ENCODE peak calls at places on chromosomes 1 and 21, in ten cellular contexts. C is brain microvascular endothelial cell, U is NCI-H526 treated with DMSO at 0.1 percent for 48 hours, K is lower leg skin, Z is H54, P is Calu3, F is neural crest cell, D is chondrocyte, W is left ventricle myocardium superior, I is epithelial cell of proximal tubule. T is an unnamed sample.

GRCh38 chr1:160837558-160838205 is 25.0 kb downstream of the CD244 start:
- DNase-seq in D (no peak), I (no peak), U (no peak), C (peak), P (peak), K (no peak), F (no peak), W (peak), Z (no peak), T (peak)

GRCh38 chr1:232570007-232570406 is 59.9 kb downstream of the SIPA1L2 start:
- DNase-seq in F (no peak), D (no peak), W (no peak), C (no peak), I (no peak), P (no peak), Z (no peak), K (no peak), U (no peak), T (no peak)

GRCh38 chr1:196063307-196063706 is 544.9 kb downstream of the KCNT2 start:
- DNase-seq in W (no peak), C (no peak), K (no peak), I (no peak), F (no peak), D (no peak), P (no peak), U (no peak), Z (no peak), T (no peak)

GRCh38 chr1:9294440-9294773 is 1.7 kb downstream of the SPSB1 start:
- DNase-seq in I (peak), W (no peak), U (no peak), Z (no peak), F (no peak), C (peak), P (no peak), D (no peak), K (no peak), T (peak)

GRCh38 chr1:53080769-53081168 is 18.8 kb downstream of the PODN start:
- DNase-seq in C (no peak), W (peak), I (no peak), K (no peak), Z (no peak), D (peak), U (no peak), P (no peak), F (no peak), T (no peak)

GRCh38 chr1:6207921-6208320 is 2.0 kb downstream of the RNF207 start:
- DNase-seq in C (no peak), P (no peak), I (no peak), K (no peak), U (no peak), D (no peak), Z (no peak), F (no peak), W (no peak), T (no peak)

GRCh38 chr21:27112186-27112585 is 145.3 kb upstream of the ADAMTS5 start:
- DNase-seq in P (no peak), D (no peak), Z (no peak), U (no peak), I (no peak), F (no peak), C (no peak), W (no peak), K (no peak), T (no peak)

GRCh38 chr1:92755541-92756351 is 29.2 kb downstream of the EVI5 start:
- DNase-seq in I (no peak), P (no peak), K (no peak), W (peak), Z (no peak), D (no peak), U (no peak), F (no peak), C (no peak), T (no peak)

GRCh38 chr1:118254483-118254882 is 69.5 kb upstream of the SPAG17 start:
- DNase-seq in D (no peak), U (no peak), W (no peak), K (no peak), I (no peak), Z (no peak), F (no peak), P (no peak), C (no peak), T (no peak)

GRCh38 chr1:172373864-172374263 is 46.6 kb upstream of the C1orf105 start:
- DNase-seq in K (no peak), P (no peak), W (no peak), F (no peak), U (no peak), I (no peak), D (no peak), C (peak), Z (no peak), T (no peak)

T was measured in T-helper 1 cell.